ENCODE peak calls at places on chromosomes 12 and 14, in seven cellular contexts. R is fibroblast of lung; K is heart left ventricle; S is stromal cell of bone marrow; Y is stimulated activated CD4-positive, alpha-beta T cell treated with anti-CD3 and anti-CD28 coated beads, Interleukin-12 subunit alpha, Interleukin-12 subunit beta, amount 100 ng/mL, for 4 hours; C is stimulated activated CD8-positive, alpha-beta memory T cell treated with anti-CD3 and anti-CD28 coated beads, Interleukin-7, amount 100 ng/mL, for 4 hours; M is activated gamma-delta T cell. U is an unnamed sample.

GRCh38 chr12:75120202-75120774 is 89.4 kb downstream of the KCNC2 start:
- DNase-seq in M (no peak), K (no peak), S (peak), Y (no peak), R (peak), C (no peak), U (no peak)

GRCh38 chr12:65171073-65171472 is 1.7 kb downstream of the LEMD3 start:
- DNase-seq in R (peak), C (no peak), K (no peak), M (no peak), S (no peak), Y (no peak), U (no peak)

GRCh38 chr14:56608682-56609081 is 29.1 kb downstream of the TMEM260 start:
- DNase-seq in S (no peak), Y (no peak), C (no peak), R (no peak), M (no peak), K (no peak), U (no peak)

GRCh38 chr14:72611506-72611905 is 282.4 kb downstream of the DPF3 start:
- DNase-seq in M (no peak), S (no peak), C (no peak), R (no peak), Y (no peak), K (no peak), U (peak)

GRCh38 chr12:116317139-116317538 is 39.6 kb upstream of the MED13L start:
- DNase-seq in Y (no peak), C (no peak), K (no peak), M (no peak), R (no peak), S (no peak), U (no peak)

GRCh38 chr12:4250691-4251090 is 22.9 kb upstream of the CCND2 start:
- DNase-seq in M (no peak), R (no peak), S (no peak), Y (no peak), K (no peak), C (no peak), U (no peak)

GRCh38 chr12:32533971-32534590 is 134.7 kb downstream of the FGD4 start:
- DNase-seq in K (peak), Y (no peak), R (peak), S (peak), C (no peak), M (no peak), U (no peak)

GRCh38 chr14:102479777-102480176 is 29.8 kb downstream of the ANKRD9 start:
- DNase-seq in R (no peak), M (no peak), K (peak), C (no peak), Y (no peak), S (no peak), U (no peak)

GRCh38 chr12:6925239-6925542 is 2.6 kb upstream of the ATN1 start:
- DNase-seq in M (no peak), Y (no peak), R (no peak), C (no peak), K (no peak), S (no peak), U (no peak)

GRCh38 chr12:93154753-93155475 is 222.8 kb upstream of the NUDT4 start:
- DNase-seq in S (no peak), C (no peak), R (no peak), K (no peak), Y (no peak), M (no peak), U (no peak)

GRCh38 chr12:92899388-92900001 is 29.6 kb downstream of the EEA1 start:
- DNase-seq in Y (no peak), M (no peak), C (no peak), S (peak), K (peak), R (peak), U (peak)

GRCh38 chr14:81533536-81534343 is at the start of gene SEL1L:
- DNase-seq in M (peak), K (peak), C (peak), Y (peak), S (peak), R (peak), U (peak)

GRCh38 chr12:100953217-100953616 is 158.6 kb downstream of the ANO4 start:
- DNase-seq in S (no peak), R (peak), M (no peak), Y (no peak), C (no peak), K (no peak), U (no peak)

GRCh38 chr12:94020335-94020734 is 128.0 kb upstream of the PLXNC1 start:
- DNase-seq in C (no peak), R (no peak), S (no peak), Y (no peak), M (no peak), K (no peak), U (no peak)

GRCh38 chr14:61578745-61579144 is 116.6 kb upstream of the HIF1A start:
- DNase-seq in C (no peak), K (no peak), S (no peak), M (no peak), Y (no peak), R (peak), U (no peak)

GRCh38 chr12:105330938-105331804 is 680 bp downstream of the C12orf75 start:
- DNase-seq in S (no peak), Y (peak), K (peak), C (peak), R (no peak), M (peak), U (no peak)

GRCh38 chr14:99731536-99732435 is 47.7 kb downstream of the CYP46A1 start:
- DNase-seq in R (no peak), S (no peak), M (no peak), K (peak), Y (no peak), C (no peak), U (no peak)

GRCh38 chr12:57001448-57001906 is 4.9 kb downstream of the ZBTB39 start:
- DNase-seq in S (no peak), M (no peak), C (peak), Y (peak), K (peak), R (peak), U (peak)

GRCh38 chr14:54486685-54487084 is 2.1 kb downstream of the GMFB start:
- DNase-seq in Y (no peak), S (no peak), K (no peak), C (no peak), R (no peak), M (no peak), U (no peak)

GRCh38 chr14:51224551-51224950 is 15.5 kb upstream of the TMX1 start:
- DNase-seq in R (peak), M (no peak), C (no peak), K (no peak), Y (no peak), S (no peak), U (no peak)

GRCh38 chr12:110354172-110354780 is 49.2 kb downstream of the ANAPC7 start:
- DNase-seq in C (no peak), K (no peak), S (no peak), M (no peak), R (no peak), Y (no peak), U (no peak)

GRCh38 chr12:48486679-48487078 is 4.4 kb downstream of the C12orf54 start:
- DNase-seq in M (no peak), Y (no peak), K (no peak), R (no peak), C (no peak), S (no peak), U (no peak)

GRCh38 chr12:117328556-117329100 is 32.8 kb downstream of the NOS1 start:
- DNase-seq in M (no peak), Y (no peak), K (no peak), S (no peak), R (no peak), C (no peak), U (no peak)

GRCh38 chr14:104864267-104865068 is 600 bp upstream of the CEP170B start:
- DNase-seq in K (peak), S (no peak), R (no peak), C (no peak), Y (no peak), M (no peak), U (peak)

GRCh38 chr12:118035194-118036041 is 18.9 kb downstream of the RFC5 start:
- DNase-seq in R (peak), C (no peak), K (no peak), M (no peak), Y (peak), S (no peak), U (no peak)

GRCh38 chr14:64723691-64724577 is 19.7 kb downstream of the PLEKHG3 start:
- DNase-seq in S (no peak), Y (no peak), M (no peak), C (no peak), K (no peak), R (peak), U (no peak)

GRCh38 chr14:91892918-91893527 is 25.7 kb upstream of the TC2N start:
- DNase-seq in K (no peak), S (no peak), C (no peak), M (no peak), R (no peak), Y (no peak), U (no peak)